ENCODE peak calls at places on chromosomes 3 and 15, in four cellular contexts. T is neural progenitor cell, K is fibroblast of the aortic adventitia, C is hippocampal formation. N is an unnamed sample.

GRCh38 chr15:95866698-95867440 is 463.6 kb upstream of the NR2F2 start:
- DNase-seq in T (no peak), K (peak), C (no peak), N (no peak)

GRCh38 chr15:74955796-74956647 is 550 bp downstream of the RPP25 start:
- DNase-seq in T (peak), K (peak), C (peak), N (peak)

GRCh38 chr3:105402287-105402801 is 35.6 kb downstream of the ALCAM start:
- DNase-seq in T (peak), K (no peak), C (no peak), N (no peak)

GRCh38 chr15:70315431-70315830 is 217.7 kb upstream of the TLE3 start:
- DNase-seq in T (no peak), K (no peak), C (no peak), N (no peak)

GRCh38 chr15:63461230-63461629 is 43.2 kb upstream of the USP3 start:
- DNase-seq in T (peak), K (no peak), C (peak), N (peak)

GRCh38 chr15:59298255-59298856 is 74.3 kb downstream of the MYO1E start:
- DNase-seq in T (no peak), K (no peak), C (no peak), N (no peak)

GRCh38 chr3:15325228-15325627 is 7.2 kb downstream of the SH3BP5 start:
- DNase-seq in T (peak), K (peak), C (no peak), N (no peak)

GRCh38 chr3:37787027-37787868 is 74.4 kb upstream of the CTDSPL start:
- DNase-seq in T (no peak), K (peak), C (no peak), N (no peak)

GRCh38 chr15:42544858-42545629 is 3.5 kb downstream of the LRRC57 start:
- DNase-seq in T (no peak), K (no peak), C (no peak), N (no peak)

N was measured in head of caudate nucleus.